ENCODE peak calls at places on chromosomes 7 and 10, in seven cellular contexts. K is endothelial cell of umbilical vein, I is HCT116, T is upper lobe of left lung, A is prostate gland, P is transverse colon, H is GM12878. N is an unnamed sample. For H3K36me3, the result is how much of the 10 kb centered on the place peaks cover.

GRCh38 chr10:129108378-129108777 is 358.7 kb upstream of the MGMT start:
- DNase-seq in I (no peak), T (no peak), H (no peak), A (no peak), P (no peak), K (no peak), N (no peak)

GRCh38 chr7:155122831-155123230 is 52.7 kb downstream of the HTR5A start:
- DNase-seq in P (no peak), A (no peak), I (no peak), K (no peak), H (no peak), T (no peak), N (no peak)

GRCh38 chr7:39624202-39624807 is 933 bp downstream of the RALA start:
- DNase-seq in K (peak), P (no peak), I (no peak), T (no peak), A (peak), H (no peak), N (no peak)

GRCh38 chr10:72540193-72540807 is 85.6 kb downstream of the MICU1 start:
- DNase-seq in P (no peak), A (no peak), K (no peak), I (no peak), T (no peak), H (no peak), N (no peak)

GRCh38 chr7:29040570-29040906 is 82.4 kb upstream of the TRIL start:
- DNase-seq in H (no peak), T (no peak), K (peak), A (no peak), P (no peak), I (no peak), N (no peak)

GRCh38 chr7:5296627-5297226 is 14.0 kb downstream of the SLC29A4 start:
- DNase-seq in I (no peak), A (peak), H (peak), T (peak), P (no peak), K (peak), N (no peak)

GRCh38 chr7:106629521-106629920 is 31.4 kb downstream of the CCDC71L start:
- DNase-seq in K (peak), I (no peak), T (no peak), P (no peak), H (no peak), A (no peak), N (no peak)

GRCh38 chr7:158042156-158042880 is 545.3 kb downstream of the PTPRN2 start:
- DNase-seq in K (no peak), I (no peak), P (no peak), T (no peak), H (no peak), A (no peak), N (no peak)

GRCh38 chr7:116526897-116527296 is 2.1 kb downstream of the CAV1 start:
- DNase-seq in H (no peak), A (no peak), T (no peak), I (no peak), K (peak), P (no peak), N (no peak)

GRCh38 chr7:117008849-117009531 is 55.7 kb downstream of the ST7 start:
- DNase-seq in A (no peak), P (no peak), I (no peak), H (no peak), K (no peak), T (no peak), N (no peak)

GRCh38 chr10:52316005-52316404 is 1.9 kb downstream of the DKK1 start:
- DNase-seq in I (no peak), P (no peak), T (no peak), K (peak), A (no peak), H (no peak), N (no peak)

GRCh38 chr10:71074176-71074755 is 138.1 kb upstream of the UNC5B start:
- DNase-seq in P (no peak), A (no peak), I (no peak), T (no peak), H (no peak), K (no peak), N (no peak)

GRCh38 chr10:119421887-119422684 is 120.4 kb downstream of the RGS10 start:
- DNase-seq in H (no peak), A (no peak), T (no peak), I (no peak), K (no peak), P (no peak), N (no peak)

GRCh38 chr10:6108631-6109443 is 20.0 kb downstream of the RBM17 start:
- DNase-seq in T (no peak), A (no peak), I (peak), K (peak), P (no peak), H (no peak), N (peak)

GRCh38 chr7:27187158-27187701 is 2.2 kb upstream of the HOXA11 start:
- DNase-seq in K (peak), I (no peak), H (no peak), T (no peak), P (no peak), A (no peak), N (no peak)

GRCh38 chr10:5628366-5628765 is 38.0 kb downstream of the ASB13 start:
- DNase-seq in I (no peak), K (no peak), H (no peak), A (no peak), T (no peak), P (no peak), N (no peak)

GRCh38 chr7:30618961-30619360 is 24.3 kb downstream of the GARS1 start:
- DNase-seq in A (no peak), H (no peak), T (no peak), I (no peak), P (no peak), K (no peak), N (no peak)

GRCh38 chr10:69073025-69073424 is 14.9 kb upstream of the SRGN start:
- DNase-seq in K (no peak), A (no peak), P (no peak), T (no peak), H (no peak), I (no peak), N (no peak)

GRCh38 chr10:124748206-124748605 is 4.0 kb upstream of the FAM53B start:
- DNase-seq in P (no peak), K (no peak), A (no peak), I (no peak), T (no peak), H (no peak), N (no peak)

GRCh38 chr10:19656420-19657042 is 159.7 kb upstream of the PLXDC2 start:
- DNase-seq in T (no peak), P (no peak), H (no peak), I (no peak), A (no peak), K (no peak), N (no peak)

GRCh38 chr10:113094114-113094486 is 144.1 kb downstream of the TCF7L2 start:
- DNase-seq in I (no peak), H (peak), A (no peak), K (peak), T (no peak), P (no peak), N (no peak)

GRCh38 chr10:71238626-71239025 is 26.3 kb downstream of the UNC5B start:
- DNase-seq in K (no peak), P (no peak), T (no peak), I (no peak), A (no peak), H (no peak), N (no peak)

GRCh38 chr7:11235491-11235890 is 261.8 kb downstream of the PHF14 start:
- DNase-seq in H (no peak), K (no peak), T (no peak), I (no peak), A (no peak), P (no peak), N (no peak)
- H3K36me3 ChIP-seq in H (under half), K (under half), T (under half), I (under half), A (under half), P (under half), N (under half)

GRCh38 chr7:101936612-101937231 is 119.3 kb downstream of the CUX1 start:
- DNase-seq in A (peak), T (peak), H (no peak), P (peak), K (peak), I (no peak), N (no peak)
- TF ChIP-seq POLR2AphosphoS5 in A (peak), T (no peak), H (no peak), P (peak), K (no peak), I (no peak), N (no peak)

DNA sequence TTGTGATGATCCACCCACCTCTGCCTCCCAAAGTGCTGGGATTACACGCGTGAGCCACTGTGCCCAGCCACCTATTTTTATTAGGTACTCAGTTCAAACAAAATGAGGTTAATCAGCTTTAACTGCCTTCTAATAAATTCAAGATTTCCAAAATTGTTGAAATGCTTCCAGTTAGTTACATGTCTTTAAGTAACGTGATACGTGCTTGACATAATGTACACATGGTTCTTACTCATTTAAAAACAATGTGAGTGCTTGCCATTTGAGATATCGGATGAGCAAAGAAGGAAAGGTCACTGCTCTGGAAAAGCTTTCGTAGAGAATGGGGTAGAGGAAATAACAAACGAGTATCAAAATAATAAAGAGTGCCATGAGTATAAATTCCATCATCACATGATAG is 83.6 kb downstream of the KMT2E start:
- DNase-seq in T (no peak), P (no peak), A (no peak), H (no peak), I (no peak), K (peak), N (peak)
- H3K36me3 ChIP-seq in T (under half), P (under half), A (under half), H (under half), I (under half), K (under half), N (under half)

DNA sequence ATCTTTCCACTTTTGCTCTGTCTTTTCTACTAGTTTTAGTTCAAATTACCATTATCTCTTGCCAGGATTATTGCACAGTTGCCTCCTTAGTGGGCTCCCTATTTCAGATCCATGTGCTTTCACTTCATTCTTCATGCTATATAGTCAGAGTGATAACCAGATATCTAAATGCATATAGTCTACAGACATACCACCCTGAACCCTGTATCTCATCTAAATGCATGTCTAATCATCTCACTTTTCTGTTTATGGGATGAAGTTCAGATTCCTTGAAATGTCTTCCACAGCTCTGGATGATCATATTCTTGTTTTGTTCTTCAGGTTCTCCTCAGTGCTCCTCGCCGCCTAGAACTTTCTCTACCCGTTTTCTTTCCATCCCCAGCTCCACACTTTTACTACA is 13.8 kb downstream of the RSBN1L start:
- DNase-seq in P (no peak), K (no peak), T (no peak), H (no peak), I (no peak), A (no peak), N (no peak)
- TF ChIP-seq POLR2AphosphoS5 in P (no peak), K (no peak), T (no peak), H (no peak), I (no peak), A (no peak), N (no peak)

GRCh38 chr7:6589829-6590644 is at the start of gene INTS15:
- DNase-seq in P (peak), A (peak), H (no peak), K (peak), T (peak), I (peak), N (no peak)

GRCh38 chr7:6588566-6588965 is 1.3 kb upstream of the INTS15 start:
- DNase-seq in H (no peak), T (no peak), I (no peak), P (no peak), A (no peak), K (no peak), N (no peak)

GRCh38 chr7:6589151-6589828 is 531 bp upstream of the INTS15 start:
- DNase-seq in K (no peak), A (no peak), H (no peak), P (no peak), I (no peak), T (no peak), N (no peak)

GRCh38 chr7:6590645-6591110 is 857 bp downstream of the INTS15 start:
- DNase-seq in H (no peak), T (no peak), A (no peak), K (no peak), P (no peak), I (no peak), N (no peak)
- H3K36me3 ChIP-seq in H (under half), T (under half), A (under half), K (under half), P (under half), I (under half), N (under half)

DNA sequence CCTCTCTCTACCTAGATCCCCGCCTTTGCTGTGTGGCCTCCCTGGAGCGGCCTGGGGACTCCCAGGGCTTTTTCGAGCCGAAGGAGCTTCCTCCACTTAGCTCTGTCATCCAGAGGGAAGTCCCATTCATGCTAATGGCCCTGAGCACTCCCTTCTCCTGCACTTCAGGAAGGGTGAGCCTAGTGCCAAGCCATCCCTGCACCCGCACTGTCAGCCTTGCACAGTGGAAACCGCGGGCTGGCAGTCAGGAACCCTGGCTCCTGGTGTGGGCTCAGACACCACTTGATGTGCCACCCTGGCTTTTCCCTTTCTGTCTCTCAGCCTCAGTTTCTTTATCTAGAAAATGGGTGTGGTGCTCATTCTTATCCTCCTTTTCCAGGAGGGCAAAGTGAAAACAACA is 131.6 kb downstream of the ZMIZ1 start:
- DNase-seq in H (no peak), A (no peak), P (no peak), I (no peak), T (no peak), K (no peak), N (no peak)
- TF ChIP-seq POLR2AphosphoS5 in H (no peak), A (no peak), P (no peak), I (no peak), T (no peak), K (no peak), N (no peak)

GRCh38 chr10:58384999-58385783 is at the start of gene TFAM:
- DNase-seq in T (peak), H (peak), P (peak), K (peak), A (peak), I (peak), N (peak)

GRCh38 chr10:58385784-58386112 is 538 bp downstream of the TFAM start:
- DNase-seq in K (no peak), I (no peak), H (no peak), T (no peak), P (peak), A (peak), N (no peak)

GRCh38 chr10:58393317-58393716 is 8.1 kb downstream of the TFAM start:
- DNase-seq in K (peak), I (no peak), A (no peak), T (no peak), H (no peak), P (no peak), N (no peak)

GRCh38 chr10:58384536-58384998 is 643 bp upstream of the TFAM start:
- DNase-seq in K (no peak), A (no peak), T (no peak), H (no peak), P (no peak), I (no peak), N (peak)

GRCh38 chr10:58389024-58389423 is 3.8 kb downstream of the TFAM start:
- DNase-seq in A (no peak), P (no peak), T (no peak), K (no peak), H (no peak), I (no peak), N (no peak)
- H3K36me3 ChIP-seq in A (under half), P (under half), T (under half), K (under half), H (under half), I (under half), N (half or more)

DNA sequence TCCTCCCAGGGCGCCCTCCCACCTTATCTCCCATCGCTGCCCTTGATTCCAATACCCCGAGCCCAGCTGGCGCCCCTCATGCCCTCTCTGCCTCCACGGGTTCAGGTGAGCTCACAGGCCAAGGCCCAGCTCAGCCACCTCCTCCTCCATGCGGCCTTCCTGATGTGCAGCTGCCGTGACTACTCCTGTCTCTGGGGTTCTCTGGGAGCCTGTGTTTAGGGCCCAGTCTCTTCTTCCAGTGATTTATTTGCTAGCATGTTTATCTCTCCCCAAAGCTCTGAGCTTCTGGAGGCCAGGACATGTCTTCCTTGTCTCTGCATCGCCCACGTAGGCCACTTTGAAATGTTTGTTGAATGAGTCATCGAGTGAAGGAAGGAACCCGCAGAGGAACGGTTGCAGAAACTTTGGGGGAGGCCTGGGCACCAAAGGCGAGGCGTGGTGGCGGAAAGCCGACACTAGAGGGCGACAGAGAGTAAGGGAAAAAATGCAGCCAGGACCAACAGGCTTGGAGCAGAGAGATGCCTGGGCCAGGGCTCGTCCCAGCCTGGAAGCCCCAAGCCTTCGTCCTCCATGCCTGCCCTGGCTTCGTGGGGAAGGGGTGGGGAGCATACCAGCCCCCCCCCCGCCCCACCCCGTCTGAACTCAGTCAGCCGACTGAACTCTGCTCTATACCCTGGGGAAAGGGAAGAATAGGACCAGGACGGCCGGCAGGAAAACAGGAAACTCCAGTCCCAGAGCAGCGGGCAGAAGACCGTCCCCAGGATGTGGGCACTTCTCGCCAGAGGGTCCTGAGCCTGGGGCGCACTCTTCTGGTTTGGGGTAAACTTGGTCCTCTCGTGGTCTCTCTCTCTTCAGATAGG is 10.9 kb upstream of the HSPB1 start:
- DNase-seq in T (peak), K (peak), H (peak), I (peak), P (peak), A (peak), N (peak)
- TF ChIP-seq POLR2AphosphoS5 in T (peak), K (no peak), H (no peak), I (peak), P (peak), A (peak), N (peak)